ENCODE peak calls at places on chromosomes 13 and 19, in ten cellular contexts. One of them, this sample, is unnamed.
A peak's percentile ranks its signal among the peaks of the same experiment; 100 is the strongest.

GRCh38 chr13:97901716-97902115 is 51.8 kb upstream of the IPO5 start:
- DNase-seq in IMR-90: no peak
- DNase-seq in ascending aorta: no peak
- DNase-seq in GM23338: peak; percentile 8
- DNase-seq in uterus: no peak
- DNase-seq in heart left ventricle: no peak
- DNase-seq in mammary epithelial cell: no peak
- DNase-seq in AG04450: no peak
- DNase-seq in DND-41: no peak
- DNase-seq in vagina: no peak
- DNase-seq in this sample: no peak

GRCh38 chr13:34751492-34751891 is 190.6 kb upstream of the NBEA start:
- DNase-seq in DND-41: no peak
- DNase-seq in uterus: no peak
- DNase-seq in mammary epithelial cell: no peak
- DNase-seq in ascending aorta: no peak
- DNase-seq in IMR-90: no peak
- DNase-seq in vagina: no peak
- DNase-seq in GM23338: no peak
- DNase-seq in AG04450: no peak
- DNase-seq in heart left ventricle: no peak
- DNase-seq in this sample: no peak

GRCh38 chr13:26280822-26281221 is 26.9 kb downstream of the CDK8 start:
- DNase-seq in mammary epithelial cell: peak; percentile 48
- DNase-seq in ascending aorta: no peak
- DNase-seq in heart left ventricle: no peak
- DNase-seq in AG04450: no peak
- DNase-seq in GM23338: peak; percentile 46
- DNase-seq in uterus: no peak
- DNase-seq in IMR-90: no peak
- DNase-seq in vagina: no peak
- DNase-seq in DND-41: no peak
- DNase-seq in this sample: no peak

GRCh38 chr19:48681127-48681470 is 8.3 kb upstream of the NTN5 start:
- DNase-seq in DND-41: peak; percentile 30
- DNase-seq in uterus: no peak
- DNase-seq in mammary epithelial cell: peak; percentile 31
- DNase-seq in ascending aorta: no peak
- DNase-seq in heart left ventricle: no peak
- DNase-seq in GM23338: no peak
- DNase-seq in IMR-90: peak; percentile 93
- DNase-seq in vagina: no peak
- DNase-seq in AG04450: peak; percentile 83
- DNase-seq in this sample: no peak

GRCh38 chr13:22198001-22198400 is 527.1 kb downstream of the FGF9 start:
- DNase-seq in IMR-90: no peak
- DNase-seq in ascending aorta: no peak
- DNase-seq in AG04450: no peak
- DNase-seq in uterus: no peak
- DNase-seq in vagina: no peak
- DNase-seq in GM23338: no peak
- DNase-seq in mammary epithelial cell: no peak
- DNase-seq in DND-41: no peak
- DNase-seq in heart left ventricle: no peak
- DNase-seq in this sample: no peak

GRCh38 chr13:24605923-24606372 is 74.3 kb upstream of the ATP12A start:
- DNase-seq in vagina: no peak
- DNase-seq in IMR-90: peak; percentile 11
- DNase-seq in ascending aorta: no peak
- DNase-seq in DND-41: peak; percentile 25
- DNase-seq in AG04450: no peak
- DNase-seq in heart left ventricle: no peak
- DNase-seq in GM23338: peak; percentile 56
- DNase-seq in uterus: no peak
- DNase-seq in mammary epithelial cell: peak; percentile 36
- DNase-seq in this sample: peak; percentile 29

GRCh38 chr13:24271611-24272451 is 37.5 kb upstream of the C1QTNF9 start:
- DNase-seq in uterus: peak; percentile 52
- DNase-seq in DND-41: peak; percentile 75
- DNase-seq in mammary epithelial cell: peak; percentile 47
- DNase-seq in AG04450: peak; percentile 45
- DNase-seq in vagina: no peak
- DNase-seq in heart left ventricle: peak; percentile 88
- DNase-seq in IMR-90: peak; percentile 76
- DNase-seq in GM23338: no peak
- DNase-seq in ascending aorta: no peak
- DNase-seq in this sample: peak; percentile 53

GRCh38 chr19:8302357-8302691 is 5.8 kb downstream of the CD320 start:
- DNase-seq in AG04450: no peak
- DNase-seq in mammary epithelial cell: no peak
- DNase-seq in heart left ventricle: peak; percentile 83
- DNase-seq in ascending aorta: no peak
- DNase-seq in DND-41: no peak
- DNase-seq in vagina: no peak
- DNase-seq in uterus: peak; percentile 16
- DNase-seq in GM23338: no peak
- DNase-seq in IMR-90: no peak
- DNase-seq in this sample: no peak

GRCh38 chr13:101792189-101792588 is 339.7 kb downstream of the ITGBL1 start:
- DNase-seq in DND-41: no peak
- DNase-seq in mammary epithelial cell: no peak
- DNase-seq in vagina: no peak
- DNase-seq in AG04450: no peak
- DNase-seq in IMR-90: no peak
- DNase-seq in GM23338: no peak
- DNase-seq in heart left ventricle: no peak
- DNase-seq in ascending aorta: no peak
- DNase-seq in uterus: no peak
- DNase-seq in this sample: no peak

GRCh38 chr19:35269425-35270117 is 809 bp downstream of the USF2 start:
- DNase-seq in heart left ventricle: peak; percentile 93
- DNase-seq in uterus: peak; percentile 82
- DNase-seq in ascending aorta: no peak
- DNase-seq in mammary epithelial cell: peak; percentile 70
- DNase-seq in GM23338: peak; percentile 89
- DNase-seq in vagina: no peak
- DNase-seq in AG04450: peak; percentile 26
- DNase-seq in DND-41: peak; percentile 74
- DNase-seq in IMR-90: peak; percentile 75
- DNase-seq in this sample: peak; percentile 88

GRCh38 chr19:18599485-18599884 is 7.1 kb downstream of the CRLF1 start:
- DNase-seq in AG04450: no peak
- DNase-seq in heart left ventricle: no peak
- DNase-seq in mammary epithelial cell: no peak
- DNase-seq in DND-41: no peak
- DNase-seq in ascending aorta: no peak
- DNase-seq in IMR-90: no peak
- DNase-seq in uterus: no peak
- DNase-seq in vagina: no peak
- DNase-seq in GM23338: no peak
- DNase-seq in this sample: no peak

GRCh38 chr13:39952244-39953233 is 297.1 kb downstream of the COG6 start:
- DNase-seq in GM23338: peak; percentile 26
- DNase-seq in ascending aorta: no peak
- DNase-seq in DND-41: no peak
- DNase-seq in AG04450: no peak
- DNase-seq in uterus: no peak
- DNase-seq in vagina: no peak
- DNase-seq in IMR-90: peak; percentile 11
- DNase-seq in mammary epithelial cell: no peak
- DNase-seq in heart left ventricle: no peak
- DNase-seq in this sample: no peak

GRCh38 chr13:112901951-112902651 is 66.9 kb upstream of the MCF2L start:
- DNase-seq in uterus: no peak
- DNase-seq in heart left ventricle: no peak
- DNase-seq in mammary epithelial cell: no peak
- DNase-seq in GM23338: no peak
- DNase-seq in AG04450: no peak
- DNase-seq in vagina: no peak
- DNase-seq in ascending aorta: no peak
- DNase-seq in IMR-90: no peak
- DNase-seq in DND-41: no peak
- DNase-seq in this sample: no peak

GRCh38 chr19:35247526-35248309 is 1.1 kb upstream of the LSR start:
- DNase-seq in uterus: no peak
- DNase-seq in AG04450: no peak
- DNase-seq in IMR-90: no peak
- DNase-seq in ascending aorta: no peak
- DNase-seq in vagina: peak; percentile 96
- DNase-seq in mammary epithelial cell: peak; percentile 96
- DNase-seq in heart left ventricle: no peak
- DNase-seq in GM23338: peak; percentile 99
- DNase-seq in DND-41: no peak
- DNase-seq in this sample: peak; percentile 88

GRCh38 chr19:39319892-39320168 is 833 bp downstream of the LRFN1 start:
- DNase-seq in vagina: no peak
- DNase-seq in AG04450: no peak
- DNase-seq in ascending aorta: no peak
- DNase-seq in IMR-90: no peak
- DNase-seq in mammary epithelial cell: no peak
- DNase-seq in GM23338: peak; percentile 16
- DNase-seq in DND-41: no peak
- DNase-seq in heart left ventricle: no peak
- DNase-seq in uterus: no peak
- DNase-seq in this sample: no peak

DNA sequence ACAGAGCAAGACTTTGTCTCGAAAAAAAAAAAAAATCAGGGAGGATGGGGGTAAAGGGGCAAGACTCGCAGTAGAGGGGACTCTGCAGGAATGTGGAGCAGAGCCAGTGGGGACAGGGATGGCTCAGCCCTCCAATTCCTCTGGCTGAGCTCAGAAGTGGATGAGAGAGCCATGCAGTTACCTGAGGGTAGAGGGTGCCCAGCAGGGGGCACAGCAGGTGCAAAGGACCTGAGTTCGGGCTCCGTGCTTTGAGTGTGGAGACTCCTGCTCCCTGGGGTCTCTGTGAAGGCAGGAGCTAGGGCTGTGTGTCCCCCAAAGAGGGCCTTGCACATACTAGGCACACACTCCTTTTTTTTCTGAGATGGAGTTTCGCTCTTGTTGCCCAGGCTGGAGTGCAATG is 7.7 kb downstream of the DOCK6 start:
- DNase-seq in uterus: no peak
- DNase-seq in AG04450: no peak
- DNase-seq in heart left ventricle: no peak
- DNase-seq in IMR-90: no peak
- DNase-seq in ascending aorta: no peak
- DNase-seq in DND-41: no peak
- DNase-seq in GM23338: peak; percentile 20
- DNase-seq in mammary epithelial cell: no peak
- DNase-seq in vagina: no peak
- DNase-seq in this sample: no peak
- TF ChIP-seq CTCF in uterus: no peak
- TF ChIP-seq CTCF in AG04450: no peak
- TF ChIP-seq CTCF in heart left ventricle: peak; percentile 22
- TF ChIP-seq CTCF in IMR-90: no peak
- TF ChIP-seq CTCF in ascending aorta: no peak
- TF ChIP-seq CTCF in DND-41: peak; percentile 48
- TF ChIP-seq CTCF in GM23338: no peak
- TF ChIP-seq CTCF in mammary epithelial cell: peak; percentile 35
- TF ChIP-seq CTCF in vagina: no peak
- TF ChIP-seq CTCF in this sample: peak; percentile 44

DNA sequence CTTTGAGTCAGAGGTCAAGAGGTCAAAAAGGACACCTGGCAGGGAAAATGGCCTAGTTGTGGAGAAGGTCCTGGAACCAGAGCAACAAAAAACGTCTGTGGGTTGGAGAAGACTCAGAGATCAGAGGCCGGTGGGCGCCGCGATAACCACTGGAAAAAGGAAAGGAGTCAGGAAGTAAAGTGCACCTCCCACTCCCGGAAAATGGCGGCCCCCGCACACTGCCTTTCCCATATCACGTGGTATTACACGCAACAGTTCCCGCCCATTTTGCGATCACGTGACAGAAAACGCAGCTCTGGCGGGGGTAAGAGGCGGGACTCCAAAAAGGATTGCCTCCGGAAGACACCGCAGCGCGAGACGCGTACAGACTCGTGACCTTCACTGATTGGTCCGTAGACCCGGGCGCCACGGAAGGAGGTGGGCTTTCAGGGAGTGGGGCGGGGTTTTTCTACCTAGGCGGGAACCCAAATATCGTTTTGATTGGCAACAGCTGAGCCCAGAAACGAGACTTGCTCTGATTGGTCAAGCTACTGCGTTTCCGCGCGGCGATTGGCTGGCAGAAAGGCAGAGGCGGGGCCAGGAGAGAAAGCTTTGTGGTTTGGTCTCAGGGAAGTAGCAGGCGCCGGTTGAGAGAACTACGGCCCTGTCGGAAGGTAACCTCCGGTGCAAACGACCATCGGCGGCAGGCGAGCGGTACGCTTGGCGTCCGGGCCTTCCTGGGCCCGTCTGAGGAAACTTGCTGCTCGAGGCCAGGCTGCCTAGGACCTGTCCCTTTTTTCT is at the start of gene ACTMAP:
- DNase-seq in heart left ventricle: peak; percentile 100
- DNase-seq in mammary epithelial cell: peak; percentile 100
- DNase-seq in GM23338: peak; percentile 100
- DNase-seq in ascending aorta: peak; percentile 99
- DNase-seq in IMR-90: peak; percentile 100
- DNase-seq in AG04450: peak; percentile 100
- DNase-seq in uterus: peak; percentile 99
- DNase-seq in vagina: peak; percentile 100
- DNase-seq in DND-41: peak; percentile 100
- DNase-seq in this sample: peak; percentile 100
- H3K4me3 ChIP-seq in heart left ventricle: peak within 1 kb of the TSS; percentile 69
- H3K4me3 ChIP-seq in mammary epithelial cell: peak within 1 kb of the TSS; percentile 67
- H3K4me3 ChIP-seq in GM23338: peak within 1 kb of the TSS; percentile 89
- H3K4me3 ChIP-seq in ascending aorta: peak within 1 kb of the TSS; percentile 65
- H3K4me3 ChIP-seq in IMR-90: peak within 1 kb of the TSS; percentile 64
- H3K4me3 ChIP-seq in AG04450: peak within 1 kb of the TSS; percentile 94
- H3K4me3 ChIP-seq in uterus: peak within 1 kb of the TSS; percentile 90
- H3K4me3 ChIP-seq in vagina: peak within 1 kb of the TSS; percentile 73
- H3K4me3 ChIP-seq in DND-41: peak within 1 kb of the TSS; percentile 63
- H3K4me3 ChIP-seq in this sample: peak within 1 kb of the TSS; percentile 95

GRCh38 chr13:28489536-28489935 is 5.4 kb downstream of the FLT1 start:
- DNase-seq in ascending aorta: no peak
- DNase-seq in heart left ventricle: no peak
- DNase-seq in AG04450: no peak
- DNase-seq in GM23338: no peak
- DNase-seq in uterus: no peak
- DNase-seq in mammary epithelial cell: no peak
- DNase-seq in IMR-90: peak; percentile 45
- DNase-seq in vagina: no peak
- DNase-seq in DND-41: no peak
- DNase-seq in this sample: no peak
- H3K27me3 ChIP-seq in ascending aorta: peaks cover 5% of the 10 kb centered on the region
- H3K27me3 ChIP-seq in heart left ventricle: no peaks in the 10 kb centered on the region
- H3K27me3 ChIP-seq in AG04450: peaks cover 32% of the 10 kb centered on the region
- H3K27me3 ChIP-seq in GM23338: peaks cover 9% of the 10 kb centered on the region
- H3K27me3 ChIP-seq in uterus: peaks cover 45% of the 10 kb centered on the region
- H3K27me3 ChIP-seq in mammary epithelial cell: peaks cover 20% of the 10 kb centered on the region
- H3K27me3 ChIP-seq in IMR-90: peaks cover 10% of the 10 kb centered on the region
- H3K27me3 ChIP-seq in vagina: no peaks in the 10 kb centered on the region
- H3K27me3 ChIP-seq in DND-41: no peaks in the 10 kb centered on the region
- H3K27me3 ChIP-seq in this sample: no peaks in the 10 kb centered on the region

DNA sequence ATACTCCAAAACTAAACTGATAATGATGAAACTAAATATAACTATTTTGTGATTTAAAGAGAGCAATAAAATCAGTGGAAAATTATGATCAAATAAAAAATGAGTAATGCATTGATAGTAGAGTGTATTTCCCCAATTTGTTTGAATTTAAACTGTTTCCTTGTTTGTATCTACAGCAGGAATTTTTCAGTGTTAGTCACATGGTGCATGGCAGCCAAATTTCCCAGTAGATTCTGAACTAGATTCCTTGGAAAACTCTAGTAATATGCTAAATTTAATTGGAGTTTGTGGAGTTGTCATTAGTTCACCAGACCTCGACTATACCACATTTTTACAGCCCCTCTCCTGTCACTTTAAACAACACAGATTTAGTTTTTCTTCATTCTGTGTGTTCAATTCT is 156.2 kb downstream of the PCCA start:
- DNase-seq in IMR-90: no peak
- DNase-seq in AG04450: no peak
- DNase-seq in GM23338: no peak
- DNase-seq in vagina: no peak
- DNase-seq in heart left ventricle: no peak
- DNase-seq in ascending aorta: no peak
- DNase-seq in DND-41: no peak
- DNase-seq in uterus: no peak
- DNase-seq in mammary epithelial cell: no peak
- DNase-seq in this sample: no peak
- TF ChIP-seq CTCF in IMR-90: no peak
- TF ChIP-seq CTCF in AG04450: no peak
- TF ChIP-seq CTCF in GM23338: no peak
- TF ChIP-seq CTCF in vagina: no peak
- TF ChIP-seq CTCF in heart left ventricle: no peak
- TF ChIP-seq CTCF in ascending aorta: no peak
- TF ChIP-seq CTCF in DND-41: no peak
- TF ChIP-seq CTCF in uterus: no peak
- TF ChIP-seq CTCF in mammary epithelial cell: no peak
- TF ChIP-seq CTCF in this sample: no peak

This sample was measured in GM06990.